ENCODE peak calls at places on chromosome 17, in seven cellular contexts. I is body of pancreas; J is effector memory CD4-positive, alpha-beta T cell; L is colonic mucosa; X is IMR-90; U is adrenal gland; G is right cardiac atrium. E is an unnamed sample.

GRCh38 chr17:50815400-50815799 is 20.0 kb upstream of the WFIKKN2 start:
- DNase-seq in I (no peak), J (no peak), L (no peak), X (no peak), U (no peak), G (no peak), E (no peak)

GRCh38 chr17:32142857-32143524 is 689 bp downstream of the RHOT1 start:
- DNase-seq in I (peak), J (no peak), L (peak), X (peak), U (peak), G (peak), E (no peak)

GRCh38 chr17:32523827-32524552 is 37.2 kb downstream of the CDK5R1 start:
- DNase-seq in I (no peak), J (no peak), L (no peak), X (no peak), U (no peak), G (no peak), E (peak)

GRCh38 chr17:50026901-50027638 is 28.8 kb upstream of the ITGA3 start:
- DNase-seq in I (peak), J (peak), L (peak), X (peak), U (peak), G (peak), E (peak)

GRCh38 chr17:39002991-39003715 is 36.0 kb upstream of the FBXO47 start:
- DNase-seq in I (peak), J (no peak), L (peak), X (no peak), U (peak), G (peak), E (peak)

GRCh38 chr17:80777274-80777673 is 214.4 kb upstream of the CHMP6 start:
- DNase-seq in I (no peak), J (no peak), L (no peak), X (no peak), U (no peak), G (no peak), E (no peak)

GRCh38 chr17:36092228-36092627 is 2.3 kb upstream of the CCL3 start:
- DNase-seq in I (no peak), J (no peak), L (no peak), X (no peak), U (no peak), G (no peak), E (no peak)

GRCh38 chr17:9898812-9899211 is 6.3 kb downstream of the RCVRN start:
- DNase-seq in I (no peak), J (no peak), L (no peak), X (no peak), U (no peak), G (no peak), E (no peak)

GRCh38 chr17:77649717-77650211 is 308.7 kb upstream of the TNRC6C start:
- DNase-seq in I (no peak), J (no peak), L (no peak), X (no peak), U (no peak), G (no peak), E (no peak)

GRCh38 chr17:39809221-39809620 is 54.9 kb downstream of the IKZF3 start:
- DNase-seq in I (no peak), J (no peak), L (no peak), X (no peak), U (no peak), G (no peak), E (no peak)

GRCh38 chr17:64001763-64002529 is 3.8 kb downstream of the PRR29 start:
- DNase-seq in I (no peak), J (no peak), L (no peak), X (peak), U (no peak), G (peak), E (no peak)

GRCh38 chr17:30093463-30094147 is 23.0 kb upstream of the NSRP1 start:
- DNase-seq in I (peak), J (peak), L (peak), X (peak), U (peak), G (no peak), E (peak)

GRCh38 chr17:8668181-8668740 is 37.7 kb upstream of the MYH10 start:
- DNase-seq in I (no peak), J (no peak), L (no peak), X (no peak), U (no peak), G (no peak), E (no peak)

DNA sequence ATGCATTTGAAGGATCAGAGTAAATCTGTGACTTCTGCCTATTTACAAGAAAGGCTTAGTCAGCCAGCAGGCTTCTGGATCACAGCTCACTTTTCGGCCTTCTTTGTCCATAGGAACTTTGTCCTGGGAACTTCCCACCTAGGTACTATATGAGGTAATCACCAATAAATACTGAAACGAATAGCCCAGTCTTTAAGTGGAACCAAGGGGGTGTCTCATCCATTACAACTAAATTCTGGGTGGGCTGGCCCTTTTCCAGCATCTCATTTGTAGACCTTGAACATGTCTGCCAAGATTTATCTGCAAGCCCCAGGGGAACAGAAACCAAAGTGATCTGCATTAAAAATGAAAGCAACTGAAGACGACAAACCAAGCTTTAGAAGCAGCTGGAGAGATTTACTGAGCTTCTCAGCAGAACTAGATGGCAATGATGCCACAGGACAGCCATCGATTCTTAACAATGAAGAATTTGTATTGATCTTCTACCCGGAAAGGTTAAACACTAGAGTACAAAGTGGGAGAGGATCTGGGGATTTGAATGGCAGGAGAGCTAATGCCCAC is 55.5 kb downstream of the SNX11 start:
- DNase-seq in I (peak), J (no peak), L (peak), X (no peak), U (peak), G (no peak), E (no peak)
- H3K27ac ChIP-seq in I (peak), J (no peak), L (peak), X (no peak), U (peak), G (no peak), E (no peak)

GRCh38 chr17:66192378-66192687 is 400 bp upstream of the CEP112 start:
- DNase-seq in I (no peak), J (no peak), L (no peak), X (no peak), U (no peak), G (no peak), E (no peak)
- H3K27ac ChIP-seq in I (no peak), J (peak), L (peak), X (no peak), U (no peak), G (no peak), E (peak)

DNA sequence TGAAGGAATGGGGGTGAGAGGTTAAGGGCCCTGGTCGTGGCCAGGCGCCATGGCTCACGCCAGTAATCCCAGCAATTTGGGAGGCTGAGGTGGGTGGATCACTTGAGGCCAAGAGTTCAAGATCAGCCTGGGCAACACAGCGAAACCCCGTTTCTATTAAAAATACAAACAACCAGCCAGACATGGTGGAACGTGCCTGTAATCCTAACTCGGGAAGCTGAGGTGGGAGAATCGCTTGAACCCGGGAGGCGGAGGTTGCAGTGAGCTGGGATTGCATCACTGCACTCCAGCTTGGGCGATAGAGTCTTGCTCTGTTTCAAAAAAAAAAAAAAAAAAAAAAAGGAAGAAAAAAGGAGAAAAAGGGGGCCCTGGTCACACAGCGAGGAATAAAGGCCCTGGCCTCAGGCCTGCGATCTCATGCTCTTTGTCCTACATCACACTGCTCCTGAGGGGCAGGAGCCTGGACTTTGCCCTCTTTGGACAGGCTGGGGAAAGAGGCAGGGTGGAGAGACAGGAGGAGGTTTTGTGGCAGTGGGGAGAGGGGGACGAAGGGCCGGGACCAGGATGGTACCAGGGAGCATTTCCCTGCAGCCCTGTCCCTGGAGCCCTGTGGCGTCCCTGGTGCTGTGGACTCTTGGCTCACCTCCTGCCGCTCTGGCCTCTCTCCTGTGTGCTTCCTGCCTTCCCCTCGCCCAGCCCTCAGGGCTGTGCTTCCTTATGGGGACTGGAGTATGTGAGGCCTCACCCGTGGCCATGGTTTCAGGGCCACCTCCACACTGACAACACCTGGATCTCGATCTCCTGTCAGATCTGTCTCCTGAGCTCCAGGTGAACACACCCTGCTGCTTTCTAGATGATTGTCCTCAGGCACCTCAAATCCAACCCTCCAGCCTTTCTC is 19.7 kb upstream of the SLC25A19 start:
- DNase-seq in I (peak), J (no peak), L (peak), X (no peak), U (no peak), G (peak), E (no peak)
- H3K27ac ChIP-seq in I (no peak), J (no peak), L (peak), X (no peak), U (peak), G (peak), E (no peak)

DNA sequence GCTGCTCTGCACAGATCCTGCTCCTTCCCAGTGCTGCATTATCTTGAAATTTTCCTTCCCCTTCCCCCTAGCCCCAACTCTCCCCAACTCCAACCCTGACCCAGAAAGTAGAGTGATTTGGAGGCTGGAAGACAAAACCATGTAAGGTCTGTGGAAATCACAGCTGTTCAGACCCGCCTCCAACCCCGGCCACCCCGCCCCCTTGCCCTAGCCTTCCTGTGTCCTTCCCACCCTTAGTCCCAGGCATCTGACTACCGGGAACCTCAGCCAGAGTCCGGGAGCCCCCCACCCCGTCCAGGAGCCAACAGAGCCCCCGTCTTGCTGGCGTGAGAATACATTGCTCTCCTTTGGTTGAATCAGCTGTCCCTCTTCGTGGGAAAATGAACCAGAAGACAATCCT is at the start of gene AOC3:
- DNase-seq in I (no peak), J (no peak), L (peak), X (no peak), U (peak), G (peak), E (no peak)
- H3K27ac ChIP-seq in I (no peak), J (no peak), L (peak), X (no peak), U (no peak), G (peak), E (no peak)

E was measured in CD8-positive, alpha-beta memory T cell.